ENCODE peak calls at places on chromosomes 13 and 19, in nine cellular contexts. L is heart left ventricle, X is body of pancreas, E is mesothelial cell of epicardium, W is cardiac fibroblast, J is choroid plexus epithelial cell, H is hepatocyte, P is neural crest cell, R is fibroblast of lung. D is an unnamed sample.

GRCh38 chr13:113329656-113330312 is 32.7 kb downstream of the LAMP1 start:
- DNase-seq in L (no peak), X (no peak), E (no peak), W (no peak), J (no peak), H (no peak), P (no peak), R (no peak), D (no peak)

GRCh38 chr19:19460761-19461265 is 54.5 kb downstream of the TSSK6 start:
- DNase-seq in L (peak; percentile 75), X (peak; percentile 43), E (no peak), W (peak; percentile 29), J (no peak), H (no peak), P (no peak), R (no peak), D (no peak)

GRCh38 chr13:23876265-23876664 is 12.9 kb downstream of the MIPEP start:
- DNase-seq in L (no peak), X (peak; percentile 32), E (no peak), W (peak; percentile 31), J (peak; percentile 50), H (peak; percentile 39), P (no peak), R (peak; percentile 46), D (no peak)

GRCh38 chr13:28753208-28753892 is 34.6 kb upstream of the SLC46A3 start:
- DNase-seq in L (peak; percentile 44), X (peak; percentile 52), E (no peak), W (peak; percentile 93), J (peak; percentile 93), H (peak; percentile 79), P (no peak), R (peak; percentile 70), D (no peak)

GRCh38 chr13:105059786-105060185 is 1475.7 kb downstream of the EFNB2 start:
- DNase-seq in L (no peak), X (no peak), E (no peak), W (no peak), J (no peak), H (no peak), P (no peak), R (no peak), D (no peak)

GRCh38 chr19:33963514-33963913 is 166.8 kb downstream of the KCTD15 start:
- DNase-seq in L (no peak), X (no peak), E (no peak), W (no peak), J (no peak), H (no peak), P (no peak), R (no peak), D (no peak)

GRCh38 chr13:113973218-113974164 is at the start of gene C13orf46:
- DNase-seq in L (no peak), X (peak; percentile 10), E (peak; percentile 17), W (no peak), J (no peak), H (no peak), P (no peak), R (no peak), D (no peak)

GRCh38 chr13:80436571-80437169 is 95.7 kb upstream of the SPRY2 start:
- DNase-seq in L (peak; percentile 41), X (no peak), E (no peak), W (peak; percentile 74), J (peak; percentile 68), H (no peak), P (no peak), R (peak; percentile 64), D (no peak)

GRCh38 chr13:95497307-95497943 is 55.1 kb upstream of the CLDN10 start:
- DNase-seq in L (peak; percentile 57), X (peak; percentile 64), E (no peak), W (no peak), J (no peak), H (no peak), P (no peak), R (no peak), D (no peak)

GRCh38 chr13:44402902-44403719 is 29.5 kb downstream of the SERP2 start:
- DNase-seq in L (no peak), X (peak; percentile 62), E (no peak), W (no peak), J (no peak), H (no peak), P (no peak), R (no peak), D (no peak)

GRCh38 chr13:74250738-74251190 is 116.6 kb upstream of the KLF12 start:
- DNase-seq in L (no peak), X (no peak), E (no peak), W (peak; percentile 54), J (peak; percentile 26), H (no peak), P (no peak), R (peak; percentile 42), D (no peak)

GRCh38 chr19:29485293-29485692 is 40.5 kb upstream of the VSTM2B start:
- DNase-seq in L (no peak), X (no peak), E (no peak), W (no peak), J (no peak), H (no peak), P (no peak), R (no peak), D (no peak)

GRCh38 chr19:12526542-12526941 is 24.7 kb downstream of the ZNF564 start:
- DNase-seq in L (no peak), X (no peak), E (no peak), W (no peak), J (no peak), H (no peak), P (no peak), R (no peak), D (no peak)

GRCh38 chr13:46795321-46795720 is 1.6 kb downstream of the ESD start:
- DNase-seq in L (no peak), X (no peak), E (no peak), W (no peak), J (no peak), H (no peak), P (no peak), R (no peak), D (no peak)

GRCh38 chr13:32432856-32433255 is 4.9 kb upstream of the N4BP2L1 start:
- DNase-seq in L (no peak), X (no peak), E (no peak), W (no peak), J (no peak), H (no peak), P (no peak), R (no peak), D (no peak)

GRCh38 chr13:39965309-39965708 is 309.8 kb downstream of the COG6 start:
- DNase-seq in L (no peak), X (no peak), E (no peak), W (no peak), J (no peak), H (no peak), P (no peak), R (no peak), D (no peak)

DNA sequence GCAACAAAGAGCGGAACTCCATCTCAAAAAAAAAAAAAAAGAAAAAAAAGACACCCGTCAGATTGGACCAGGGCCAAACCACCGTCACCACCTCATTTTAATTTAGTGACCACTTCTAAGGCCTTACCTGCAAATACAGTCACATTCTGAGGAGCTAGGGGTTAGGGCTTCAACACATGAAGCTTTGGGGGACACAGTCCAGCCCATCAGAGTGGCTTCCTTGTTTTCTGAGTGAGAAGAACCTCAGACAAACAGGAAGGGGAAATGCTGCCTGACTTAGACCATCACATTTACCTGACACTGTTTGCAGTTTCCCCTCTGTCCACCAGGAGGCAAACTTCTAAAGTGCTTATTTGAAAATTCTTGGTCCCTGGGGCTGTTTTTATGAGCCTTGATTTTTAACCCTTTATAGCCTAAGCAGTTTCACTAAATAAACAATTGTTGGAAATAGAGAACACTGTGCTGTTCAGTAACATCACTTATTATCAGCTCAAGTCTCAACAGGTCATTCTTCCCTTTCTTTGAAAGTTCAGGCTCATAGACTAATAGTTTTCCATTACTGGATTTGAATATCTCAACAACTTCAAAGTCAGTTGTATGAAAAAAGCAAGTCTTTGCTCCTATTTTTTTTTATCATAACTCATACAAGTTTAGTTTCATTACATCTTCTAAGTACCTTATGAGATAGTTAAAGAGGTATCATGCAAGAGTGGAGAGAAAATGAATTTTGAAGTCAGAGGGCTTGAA is 74.9 kb upstream of the WASF3 start:
- DNase-seq in L (peak; percentile 37), X (peak; percentile 68), E (no peak), W (peak; percentile 82), J (peak; percentile 87), H (peak; percentile 76), P (peak; percentile 71), R (peak; percentile 82), D (peak; percentile 72)
- TF ChIP-seq CTCF in L (peak; percentile 70), X (peak; percentile 62), E (peak; percentile 97), W (peak; percentile 84), J (peak; percentile 91), H (peak; percentile 72), P (peak; percentile 84), R (peak; percentile 94), D (no peak)

GRCh38 chr13:92530364-92530763 is 696.2 kb upstream of the GPC6 start:
- DNase-seq in L (no peak), X (no peak), E (no peak), W (peak; percentile 13), J (peak; percentile 60), H (peak; percentile 17), P (no peak), R (peak; percentile 41), D (no peak)
- TF ChIP-seq CTCF in L (no peak), X (no peak), E (no peak), W (no peak), J (peak; percentile 50), H (peak; percentile 34), P (no peak), R (no peak), D (no peak)

DNA sequence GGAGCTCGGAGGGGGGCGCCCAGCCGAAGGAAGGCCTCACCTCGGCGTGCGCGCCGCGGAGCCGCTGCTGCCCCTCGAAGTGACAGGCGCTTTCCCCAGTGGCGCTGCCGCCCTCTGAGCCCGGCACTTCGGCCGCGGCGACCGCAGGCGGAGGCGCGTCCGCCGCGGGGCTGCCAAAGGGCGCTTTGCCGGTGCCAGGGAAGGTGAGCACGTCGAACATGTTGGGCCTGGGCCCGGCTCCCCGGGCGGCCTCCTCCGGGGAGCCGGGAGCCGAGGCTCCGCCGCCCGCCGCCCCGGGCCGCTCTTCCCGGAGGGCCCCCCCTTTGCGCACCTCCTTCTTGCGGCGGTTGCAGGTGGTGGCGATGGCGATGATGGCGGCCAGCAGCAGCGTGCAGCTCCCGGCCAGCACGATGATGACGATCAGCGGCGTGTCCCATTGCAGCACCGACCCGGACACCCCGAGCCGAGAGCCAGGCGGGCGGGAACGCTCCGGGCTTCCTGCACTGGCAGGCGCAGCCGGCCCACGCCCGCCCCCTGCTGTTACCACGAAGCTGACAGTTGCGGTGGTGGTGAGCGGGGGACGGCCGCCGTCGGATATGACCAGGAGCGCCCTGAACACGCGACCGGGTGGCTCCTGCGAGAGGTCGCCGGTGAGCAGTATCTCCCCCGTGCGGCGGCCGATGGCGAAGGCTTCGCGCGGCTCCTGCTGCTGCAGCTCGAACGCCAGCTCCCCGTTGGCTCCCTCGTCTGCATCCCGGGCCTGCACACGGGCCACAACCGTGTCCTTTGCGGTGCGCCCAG is 2.5 kb downstream of the PCDH8 start:
- DNase-seq in L (no peak), X (peak; percentile 23), E (peak; percentile 44), W (peak; percentile 3), J (peak; percentile 4), H (peak; percentile 69), P (peak; percentile 61), R (peak; percentile 1), D (no peak)
- TF ChIP-seq CTCF in L (no peak), X (no peak), E (peak; percentile 59), W (no peak), J (peak; percentile 30), H (peak; percentile 42), P (peak; percentile 61), R (no peak), D (no peak)

DNA sequence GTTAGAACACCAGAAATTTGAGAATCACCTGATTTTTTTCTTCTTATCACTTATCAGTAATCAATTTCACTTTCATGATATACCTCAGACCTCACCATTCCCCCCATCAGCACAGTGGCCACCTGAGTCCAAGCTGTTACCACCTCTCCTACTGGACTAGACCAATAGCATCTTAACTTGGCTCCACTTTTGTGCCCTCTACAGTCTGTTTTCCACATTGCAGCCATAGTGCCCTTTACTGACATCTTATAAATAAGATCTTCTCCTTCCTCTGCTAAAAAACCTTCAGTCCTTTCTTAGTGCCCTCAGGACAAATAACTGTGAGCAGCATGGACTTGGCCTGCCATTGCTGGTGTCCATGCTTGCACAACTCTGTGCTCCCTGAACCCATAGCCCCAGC is 380.7 kb downstream of the LMO7 start:
- DNase-seq in L (no peak), X (peak; percentile 13), E (no peak), W (peak; percentile 40), J (peak; percentile 61), H (peak; percentile 22), P (no peak), R (peak; percentile 27), D (no peak)
- TF ChIP-seq CTCF in L (peak; percentile 20), X (no peak), E (no peak), W (peak; percentile 60), J (peak; percentile 72), H (peak; percentile 36), P (peak; percentile 55), R (peak; percentile 34), D (no peak)

D was measured in omental fat pad.